ENCODE peak calls at places on chromosomes 13 and 19, in ten cellular contexts. L is NT2/D1, Y is fibroblast of pulmonary artery, U is HepG2, O is cardiac muscle cell, F is IMR-90, Z is foreskin fibroblast, C is heart left ventricle, G is psoas muscle, E is colonic mucosa. B is an unnamed sample.

GRCh38 chr19:31385744-31386143 is 36.5 kb upstream of the TSHZ3 start:
- DNase-seq in L (no peak), G (no peak), O (no peak), F (no peak), E (no peak), Z (no peak), C (no peak), Y (no peak), U (no peak), B (no peak)

GRCh38 chr13:82993417-82993816 is 888.9 kb downstream of the SLITRK1 start:
- DNase-seq in C (no peak), Y (no peak), E (no peak), Z (no peak), G (no peak), L (no peak), O (no peak), F (no peak), U (no peak), B (no peak)

GRCh38 chr13:101455863-101456262 is 3.4 kb downstream of the ITGBL1 start:
- DNase-seq in L (no peak), G (no peak), U (no peak), E (no peak), F (peak; percentile 97), Y (peak; percentile 89), Z (peak; percentile 92), O (no peak), C (no peak), B (no peak)

GRCh38 chr13:38173403-38173802 is 176.2 kb upstream of the UFM1 start:
- DNase-seq in L (no peak), C (no peak), E (no peak), U (no peak), Z (no peak), F (no peak), Y (no peak), G (no peak), O (no peak), B (no peak)

GRCh38 chr13:101309014-101309619 is 107.2 kb downstream of the NALCN start:
- DNase-seq in Y (peak; percentile 67), F (peak; percentile 46), O (no peak), Z (peak; percentile 59), U (no peak), G (no peak), C (no peak), E (no peak), L (no peak), B (no peak)

GRCh38 chr19:58468216-58468839 is 1.4 kb downstream of the ZNF324 start:
- DNase-seq in C (no peak), G (no peak), Y (no peak), E (no peak), O (no peak), U (no peak), F (peak; percentile 9), L (no peak), Z (peak; percentile 21), B (no peak)

GRCh38 chr13:45166858-45167257 is 34.0 kb downstream of the KCTD4 start:
- DNase-seq in L (no peak), E (no peak), F (no peak), Y (no peak), U (no peak), G (no peak), O (no peak), Z (no peak), C (no peak), B (no peak)

GRCh38 chr19:53903055-53903680 is 5.9 kb upstream of the CACNG7 start:
- DNase-seq in Z (peak; percentile 60), U (peak; percentile 52), L (no peak), F (peak; percentile 30), C (no peak), E (peak; percentile 37), O (peak; percentile 91), G (no peak), Y (peak; percentile 64), B (no peak)

GRCh38 chr13:91764527-91764926 is 366.1 kb downstream of the GPC5 start:
- DNase-seq in L (no peak), Z (no peak), F (no peak), E (no peak), C (no peak), O (no peak), G (no peak), Y (no peak), U (no peak), B (no peak)

GRCh38 chr19:15260939-15261338 is 28.7 kb upstream of the EPHX3 start:
- DNase-seq in G (no peak), L (no peak), E (no peak), Z (peak; percentile 30), O (no peak), U (no peak), F (no peak), C (no peak), Y (peak; percentile 33), B (no peak)

GRCh38 chr13:44815507-44816074 is 173.7 kb downstream of the NUFIP1 start:
- DNase-seq in Z (peak; percentile 96), U (peak; percentile 92), L (peak; percentile 25), O (peak; percentile 18), Y (peak; percentile 98), F (peak; percentile 98), G (no peak), E (peak; percentile 24), C (no peak), B (no peak)

GRCh38 chr13:74771964-74772363 is 637.8 kb upstream of the KLF12 start:
- DNase-seq in Z (peak; percentile 87), U (no peak), E (no peak), C (no peak), F (peak; percentile 87), L (no peak), O (no peak), Y (peak; percentile 78), G (no peak), B (no peak)

GRCh38 chr13:48068952-48069351 is 26.0 kb downstream of the MED4 start:
- DNase-seq in O (no peak), F (no peak), Y (no peak), G (no peak), Z (no peak), C (no peak), E (no peak), U (no peak), L (no peak), B (no peak)

DNA sequence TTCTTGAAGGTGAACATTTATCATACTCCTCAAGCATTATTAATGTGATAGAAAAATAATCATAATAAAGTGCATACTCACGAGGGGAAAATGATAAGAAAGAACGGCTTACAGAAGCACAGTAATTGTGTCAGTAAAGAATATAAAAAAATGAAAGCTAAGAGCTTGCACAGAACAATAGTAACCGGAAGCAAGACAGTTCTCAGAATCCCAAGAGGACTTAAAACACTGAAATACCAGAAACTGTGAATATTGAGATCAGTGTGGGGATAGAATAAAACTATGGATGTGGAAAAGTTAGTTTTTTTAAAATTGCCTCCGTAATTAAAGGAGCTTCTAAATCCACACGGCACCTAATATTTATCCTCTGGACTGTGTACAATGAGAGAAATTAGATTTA is 482.7 kb downstream of the SLITRK6 start:
- DNase-seq in Y (peak; percentile 47), G (no peak), O (no peak), L (no peak), E (no peak), F (no peak), C (no peak), U (no peak), Z (no peak), B (no peak)
- H3K4me3 ChIP-seq in Y (peak overlapping the region; percentile 32), G (no peak overlapping the region), O (no peak overlapping the region), L (no peak overlapping the region), E (no peak overlapping the region), F (no peak overlapping the region), C (no peak overlapping the region), U (no peak overlapping the region), Z (no peak overlapping the region), B (no peak overlapping the region)

GRCh38 chr13:94950303-94950702 is 238.0 kb upstream of the SOX21 start:
- DNase-seq in E (no peak), Z (no peak), U (no peak), C (no peak), L (peak; percentile 30), F (no peak), Y (peak; percentile 16), O (no peak), G (no peak), B (no peak)

GRCh38 chr13:94952787-94953186 is 240.4 kb upstream of the SOX21 start:
- DNase-seq in G (no peak), E (no peak), O (no peak), C (no peak), F (no peak), Z (no peak), Y (no peak), U (no peak), L (no peak), B (no peak)

GRCh38 chr13:94947392-94947791 is 235.0 kb upstream of the SOX21 start:
- DNase-seq in Y (no peak), U (no peak), C (no peak), O (no peak), Z (no peak), G (no peak), F (no peak), E (no peak), L (peak; percentile 13), B (no peak)

DNA sequence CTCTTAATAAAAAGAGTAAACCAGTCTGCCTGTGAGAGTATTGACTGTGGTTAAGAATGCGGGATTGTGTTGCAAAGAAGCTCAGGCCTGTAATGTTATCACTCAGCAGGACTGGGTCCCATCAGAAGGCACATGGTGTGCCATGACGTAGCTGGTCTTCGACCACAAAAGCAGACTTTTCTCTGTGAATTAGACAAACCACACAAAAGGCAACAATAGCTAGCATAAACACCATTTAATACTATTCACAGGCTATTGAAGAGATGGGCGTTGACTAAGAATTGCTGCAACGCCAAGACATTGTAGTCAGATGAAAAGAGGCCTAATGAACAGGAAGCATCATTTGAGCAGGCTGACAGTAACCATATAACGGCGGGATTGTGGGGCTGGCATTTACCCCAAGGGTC is 235.6 kb upstream of the SOX21 start:
- DNase-seq in C (no peak), L (peak; percentile 85), Z (no peak), F (no peak), O (no peak), G (no peak), U (no peak), Y (no peak), E (no peak), B (no peak)
- H3K4me3 ChIP-seq in C (no peak overlapping the region), L (no peak overlapping the region), Z (no peak overlapping the region), F (no peak overlapping the region), O (no peak overlapping the region), G (no peak overlapping the region), U (no peak overlapping the region), Y (no peak overlapping the region), E (no peak overlapping the region), B (no peak overlapping the region)

DNA sequence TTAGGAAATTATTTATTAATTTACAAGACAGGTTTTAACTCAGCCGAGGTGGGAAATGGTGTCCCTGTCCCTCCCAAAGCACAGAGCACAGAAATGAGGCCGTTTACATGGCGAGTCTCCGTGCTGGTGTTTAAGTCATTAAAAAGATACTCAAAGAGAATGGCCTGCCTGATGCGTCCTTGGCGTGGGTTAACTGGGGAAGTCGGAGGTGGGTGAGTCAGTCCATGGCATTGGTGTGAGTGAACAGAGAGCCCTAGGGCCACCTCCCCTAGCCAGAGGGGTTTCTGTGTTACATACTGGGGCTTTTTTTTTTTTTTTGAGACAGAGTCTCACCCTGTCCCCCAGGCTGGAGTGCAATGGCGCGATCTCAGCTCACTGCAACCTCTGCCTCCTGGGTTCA is 3.9 kb downstream of the FEM1A start:
- DNase-seq in E (no peak), L (no peak), U (no peak), O (no peak), Z (no peak), C (no peak), F (peak; percentile 22), G (peak; percentile 21), Y (no peak), B (no peak)
- H3K4me3 ChIP-seq in E (no peak overlapping the region), L (no peak overlapping the region), U (no peak overlapping the region), O (no peak overlapping the region), Z (no peak overlapping the region), C (peak overlapping the region; percentile 4), F (no peak overlapping the region), G (peak overlapping the region; percentile 87), Y (no peak overlapping the region), B (no peak overlapping the region)

GRCh38 chr19:10421240-10421948 is 1.1 kb downstream of the PDE4A start:
- DNase-seq in Z (no peak), U (no peak), C (no peak), F (no peak), E (no peak), L (no peak), O (no peak), Y (no peak), G (no peak), B (no peak)
- H3K4me3 ChIP-seq in Z (peak overlapping the region; percentile 34), U (no peak overlapping the region), C (no peak overlapping the region), F (no peak overlapping the region), E (no peak overlapping the region), L (peak overlapping the region; percentile 68), O (peak overlapping the region; percentile 26), Y (no peak overlapping the region), G (no peak overlapping the region), B (no peak overlapping the region)

B was measured in lower leg skin.